ENCODE peak calls at places on chromosomes 11 and 22, in six cellular contexts. N is hepatocyte, E is tibial nerve, A is adipocyte, C is vagina, H is heart left ventricle. Z is an unnamed sample.

GRCh38 chr22:49618689-49618953 is 209.1 kb downstream of the BRD1 start:
- DNase-seq in N (no peak), E (no peak), A (no peak), C (no peak), H (peak; percentile 1), Z (no peak)

GRCh38 chr11:58609723-58610122 is 12.7 kb upstream of the CNTF start:
- DNase-seq in N (no peak), E (no peak), A (no peak), C (no peak), H (no peak), Z (no peak)

GRCh38 chr22:22882033-22882717 is 5.4 kb upstream of the IGLL5 start:
- DNase-seq in N (no peak), E (no peak), A (no peak), C (peak; percentile 65), H (no peak), Z (no peak)

GRCh38 chr11:78893996-78894395 is 319.3 kb upstream of the NARS2 start:
- DNase-seq in N (no peak), E (no peak), A (no peak), C (no peak), H (no peak), Z (no peak)

GRCh38 chr11:18522388-18522787 is 4.4 kb downstream of the TSG101 start:
- DNase-seq in N (peak; percentile 18), E (no peak), A (no peak), C (no peak), H (no peak), Z (no peak)

GRCh38 chr11:26229270-26229669 is 102.7 kb upstream of the ANO3 start:
- DNase-seq in N (no peak), E (no peak), A (peak; percentile 60), C (no peak), H (no peak), Z (no peak)

GRCh38 chr11:13229136-13229535 is 48.5 kb upstream of the BMAL1 start:
- DNase-seq in N (no peak), E (no peak), A (no peak), C (no peak), H (no peak), Z (no peak)

GRCh38 chr11:93522448-93522847 is 20.7 kb downstream of the SMCO4 start:
- DNase-seq in N (no peak), E (no peak), A (no peak), C (no peak), H (no peak), Z (no peak)

GRCh38 chr22:44491666-44492405 is 6.2 kb downstream of the RTL6 start:
- DNase-seq in N (no peak), E (no peak), A (no peak), C (no peak), H (no peak), Z (no peak)

GRCh38 chr11:70843906-70844305 is 408.5 kb downstream of the SHANK2 start:
- DNase-seq in N (no peak), E (no peak), A (no peak), C (no peak), H (no peak), Z (no peak)

GRCh38 chr11:3807856-3808845 is at the start of gene PGAP2:
- DNase-seq in N (peak; percentile 85), E (peak; percentile 44), A (peak; percentile 80), C (no peak), H (peak; percentile 66), Z (peak; percentile 36)

GRCh38 chr11:62694455-62695167 is 5.3 kb upstream of the LRRN4CL start:
- DNase-seq in N (peak; percentile 88), E (peak; percentile 90), A (peak; percentile 92), C (no peak), H (peak; percentile 84), Z (peak; percentile 70)

GRCh38 chr11:114174712-114175495 is 115.4 kb downstream of the ZBTB16 start:
- DNase-seq in N (no peak), E (no peak), A (no peak), C (no peak), H (no peak), Z (no peak)

GRCh38 chr11:36793542-36793926 is 195.5 kb upstream of the RAG2 start:
- DNase-seq in N (peak; percentile 19), E (no peak), A (peak; percentile 2), C (no peak), H (no peak), Z (no peak)

DNA sequence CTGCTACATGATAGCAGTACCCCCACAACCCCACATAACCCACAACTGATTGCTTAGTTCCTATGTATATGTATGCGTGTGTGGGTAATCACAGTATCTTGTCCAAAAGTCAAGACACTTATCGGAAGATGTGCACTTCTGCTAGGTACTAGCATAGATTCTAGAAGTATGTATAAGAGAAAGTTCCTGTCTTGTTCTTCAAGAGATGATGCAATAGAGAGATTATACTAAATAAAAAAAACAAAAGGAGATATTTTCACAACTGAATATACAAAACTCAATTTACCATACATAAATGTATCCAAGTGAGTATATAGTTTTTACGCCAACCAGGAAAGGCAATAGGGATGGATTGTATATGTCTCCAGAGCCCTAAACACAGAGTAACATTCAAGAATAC is 112.0 kb downstream of the FCHSD2 start:
- DNase-seq in N (no peak), E (no peak), A (peak; percentile 12), C (no peak), H (no peak), Z (no peak)
- H3K9me3 ChIP-seq in N (no peaks in the 10 kb centered on the region), E (no peaks in the 10 kb centered on the region), A (peaks cover 1% of the 10 kb centered on the region), C (no peaks in the 10 kb centered on the region), H (no peaks in the 10 kb centered on the region), Z (no peaks in the 10 kb centered on the region)

DNA sequence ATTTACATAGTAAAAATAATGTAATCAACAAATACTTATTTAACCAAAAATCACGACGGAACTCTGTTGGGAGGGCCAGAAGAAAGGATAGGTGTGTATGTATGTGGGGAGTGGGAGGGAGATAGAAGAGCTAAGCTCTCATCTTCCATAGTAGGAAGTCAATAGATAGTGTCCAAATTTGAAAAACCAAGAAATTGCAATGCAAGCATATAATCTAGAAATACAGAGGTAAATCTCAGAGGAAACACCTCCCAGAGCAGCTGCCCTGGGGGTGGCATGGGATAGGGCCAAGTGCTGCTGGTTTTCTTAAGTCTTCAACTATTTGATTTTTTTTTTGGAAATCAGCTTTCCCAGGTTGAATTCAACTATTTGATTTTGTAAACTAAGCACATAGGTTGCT is 16.9 kb downstream of the C11orf86 start:
- DNase-seq in N (no peak), E (no peak), A (no peak), C (no peak), H (no peak), Z (no peak)
- H3K9me3 ChIP-seq in N (no peaks in the 10 kb centered on the region), E (no peaks in the 10 kb centered on the region), A (no peaks in the 10 kb centered on the region), C (no peaks in the 10 kb centered on the region), H (no peaks in the 10 kb centered on the region), Z (no peaks in the 10 kb centered on the region)

DNA sequence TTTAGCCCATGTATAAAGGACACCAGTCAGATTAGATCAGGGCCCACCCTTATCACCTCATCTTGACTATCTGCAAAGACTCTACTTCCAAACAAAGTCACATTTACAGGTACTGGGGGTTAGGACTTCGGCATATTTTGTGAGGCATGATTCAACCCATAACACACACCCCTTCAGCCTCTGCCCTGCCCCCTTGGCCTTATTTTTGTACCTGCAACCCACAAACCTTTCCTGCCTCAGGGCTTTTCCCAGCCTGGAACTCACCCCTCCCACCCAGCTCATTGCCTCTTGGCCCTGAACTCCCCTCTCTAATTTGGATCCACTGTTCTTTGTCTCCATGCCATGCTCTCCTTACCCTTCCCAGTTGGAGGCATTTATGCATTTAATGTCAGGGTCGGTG is 1116.9 kb downstream of the TBC1D22A start:
- DNase-seq in N (no peak), E (no peak), A (no peak), C (no peak), H (no peak), Z (no peak)
- H3K9me3 ChIP-seq in N (no peaks in the 10 kb centered on the region), E (no peaks in the 10 kb centered on the region), A (no peaks in the 10 kb centered on the region), C (no peaks in the 10 kb centered on the region), H (no peaks in the 10 kb centered on the region), Z (no peaks in the 10 kb centered on the region)

GRCh38 chr11:68956142-68956541 is 24.6 kb downstream of the MRGPRD start:
- DNase-seq in N (no peak), E (no peak), A (no peak), C (no peak), H (no peak), Z (peak; percentile 22)

GRCh38 chr11:68956547-68957254 is 24.1 kb downstream of the MRGPRD start:
- DNase-seq in N (no peak), E (no peak), A (no peak), C (no peak), H (no peak), Z (no peak)

GRCh38 chr11:68958211-68958610 is 22.6 kb downstream of the MRGPRD start:
- DNase-seq in N (no peak), E (no peak), A (no peak), C (no peak), H (no peak), Z (no peak)

GRCh38 chr11:68959465-68960298 is 21.1 kb downstream of the MRGPRD start:
- DNase-seq in N (no peak), E (no peak), A (no peak), C (no peak), H (no peak), Z (no peak)

DNA sequence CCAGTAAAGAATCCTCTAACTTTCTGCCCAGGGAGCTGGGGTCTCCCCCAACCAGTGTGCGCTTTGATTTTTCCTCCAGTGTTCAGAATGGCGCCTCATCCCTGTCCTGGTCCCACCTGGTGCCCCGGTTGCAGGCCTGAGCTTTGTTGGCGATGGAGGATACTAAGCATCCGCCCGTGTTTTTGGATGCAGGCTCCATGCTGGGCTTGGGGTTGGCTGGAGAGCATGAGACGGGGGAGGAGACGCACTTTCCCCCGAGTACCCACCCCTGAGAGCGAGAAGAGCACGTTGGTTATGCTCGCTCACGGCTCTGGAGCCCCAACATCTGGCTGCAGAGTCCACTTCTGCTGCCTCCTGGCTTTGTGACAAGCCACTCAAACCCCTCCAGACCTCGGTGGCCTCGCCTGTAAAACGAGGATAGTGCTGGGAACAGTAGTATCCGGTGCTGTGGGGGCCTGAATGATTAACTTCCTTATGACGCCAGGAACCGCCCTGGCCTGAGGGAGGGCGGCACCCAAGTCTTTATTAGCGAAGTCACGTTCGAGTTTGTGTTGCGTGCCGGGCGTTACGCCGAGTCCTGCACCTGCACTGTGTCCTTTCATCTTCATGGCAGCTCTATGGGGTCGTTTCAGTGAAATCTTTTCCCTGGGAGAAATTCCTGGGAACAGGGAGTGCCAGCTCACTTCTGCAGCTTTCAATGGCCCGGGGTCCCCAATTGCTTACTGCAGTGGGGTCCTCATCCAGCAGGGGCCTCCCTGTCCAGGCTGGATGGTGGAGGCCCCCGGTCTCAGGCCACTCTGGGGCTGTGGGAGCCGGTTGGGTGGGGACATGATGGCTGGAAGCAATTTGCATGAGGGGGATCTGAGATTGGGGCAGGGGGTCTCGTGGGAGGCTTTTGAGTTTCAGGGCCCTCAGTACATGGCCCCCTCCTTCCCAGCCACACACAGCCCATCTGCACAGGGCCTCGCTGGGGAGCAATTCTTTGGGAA is 25.5 kb downstream of the MRGPRD start:
- DNase-seq in N (peak; percentile 36), E (peak; percentile 39), A (peak; percentile 8), C (no peak), H (peak; percentile 62), Z (no peak)
- H3K9me3 ChIP-seq in N (no peaks in the 10 kb centered on the region), E (no peaks in the 10 kb centered on the region), A (no peaks in the 10 kb centered on the region), C (no peaks in the 10 kb centered on the region), H (no peaks in the 10 kb centered on the region), Z (no peaks in the 10 kb centered on the region)

Z was measured in T-helper 17 cell.